ENCODE peak calls at places on chromosomes 13 and 19, in five cellular contexts. V, P, B, S and M are unnamed samples.

GRCh38 chr19:57099199-57099661 is 20.6 kb upstream of the USP29 start:
- DNase-seq in V (no peak), P (peak), B (peak), S (peak), M (no peak)

GRCh38 chr19:1865172-1866010 is 2.0 kb upstream of the KLF16 start:
- DNase-seq in V (no peak), P (no peak), B (no peak), S (no peak), M (no peak)

GRCh38 chr13:31945202-31945978 is 86.2 kb upstream of the FRY start:
- DNase-seq in V (peak), P (peak), B (no peak), S (peak), M (peak)

GRCh38 chr19:14091885-14092462 is 1.4 kb upstream of the SAMD1 start:
- DNase-seq in V (no peak), P (no peak), B (no peak), S (no peak), M (no peak)

GRCh38 chr13:60990032-60990733 is 425.5 kb downstream of the PCDH20 start:
- DNase-seq in V (no peak), P (no peak), B (no peak), S (no peak), M (no peak)

GRCh38 chr19:36392916-36393673 is 14.1 kb upstream of the ZFP14 start:
- DNase-seq in V (no peak), P (no peak), B (no peak), S (no peak), M (no peak)

GRCh38 chr19:50569938-50570540 is 1.8 kb upstream of the LRRC4B start:
- DNase-seq in V (no peak), P (no peak), B (no peak), S (no peak), M (no peak)

GRCh38 chr19:3980353-3981251 is 4.7 kb downstream of the EEF2 start:
- DNase-seq in V (no peak), P (no peak), B (no peak), S (no peak), M (no peak)

GRCh38 chr19:56869886-56870285 is 29.4 kb upstream of the PEG3 start:
- DNase-seq in V (no peak), P (no peak), B (no peak), S (no peak), M (no peak)

GRCh38 chr19:18379803-18380747 is 5.9 kb upstream of the GDF15 start:
- DNase-seq in V (no peak), P (peak), B (no peak), S (peak), M (peak)

GRCh38 chr19:54523403-54523802 is 20.8 kb downstream of the LAIR2 start:
- DNase-seq in V (no peak), P (no peak), B (no peak), S (no peak), M (no peak)

GRCh38 chr19:37902668-37903067 is 3.7 kb downstream of the WDR87 start:
- DNase-seq in V (peak), P (peak), B (peak), S (peak), M (peak)

GRCh38 chr13:67063036-67063435 is 167.1 kb downstream of the PCDH9 start:
- DNase-seq in V (peak), P (no peak), B (no peak), S (no peak), M (peak)

GRCh38 chr13:35475960-35476943 is at the start of gene MAB21L1:
- DNase-seq in V (no peak), P (peak), B (no peak), S (peak), M (no peak)

GRCh38 chr19:46660008-46660517 is 919 bp downstream of the DACT3 start:
- DNase-seq in V (no peak), P (peak), B (no peak), S (no peak), M (peak)

GRCh38 chr19:19642506-19643157 is 825 bp downstream of the GMIP start:
- DNase-seq in V (no peak), P (no peak), B (no peak), S (peak), M (peak)

GRCh38 chr19:3499738-3500428 is 591 bp downstream of the DOHH start:
- DNase-seq in V (no peak), P (no peak), B (no peak), S (no peak), M (peak)

GRCh38 chr13:49810825-49811526 is 18.5 kb upstream of the KPNA3 start:
- DNase-seq in V (no peak), P (peak), B (no peak), S (no peak), M (no peak)

GRCh38 chr13:93621051-93621450 is 394.4 kb downstream of the GPC6 start:
- DNase-seq in V (no peak), P (no peak), B (no peak), S (no peak), M (no peak)

GRCh38 chr13:93345642-93346220 is 119.1 kb downstream of the GPC6 start:
- DNase-seq in V (no peak), P (no peak), B (no peak), S (no peak), M (no peak)

GRCh38 chr19:32876919-32877285 is 7.3 kb upstream of the SLC7A9 start:
- DNase-seq in V (no peak), P (peak), B (no peak), S (peak), M (no peak)

GRCh38 chr19:2495130-2495641 is 19.3 kb downstream of the GADD45B start:
- DNase-seq in V (no peak), P (peak), B (no peak), S (peak), M (no peak)

GRCh38 chr19:8491574-8491973 is 10.9 kb downstream of the PRAM1 start:
- DNase-seq in V (no peak), P (no peak), B (no peak), S (no peak), M (no peak)

GRCh38 chr19:42386974-42387707 is 3.0 kb downstream of the CNFN start:
- DNase-seq in V (peak), P (peak), B (peak), S (peak), M (peak)

GRCh38 chr13:42990147-42990990 is 1.7 kb downstream of the EPSTI1 start:
- DNase-seq in V (peak), P (peak), B (no peak), S (no peak), M (peak)